ENCODE peak calls at places on chromosomes 13 and 19, in six cellular contexts. D is foreskin fibroblast; G is NCI-H460; K is effector memory CD4-positive, alpha-beta T cell; T is glomerular endothelial cell; I is osteoblast. Z is an unnamed sample.

GRCh38 chr13:28355822-28356371 is 139.0 kb downstream of the FLT1 start:
- DNase-seq in T (no peak), G (no peak), I (peak), D (peak), K (no peak), Z (no peak)

GRCh38 chr13:99087954-99088491 is 110.2 kb upstream of the DOCK9 start:
- DNase-seq in G (no peak), I (no peak), T (no peak), K (no peak), D (no peak), Z (no peak)

GRCh38 chr19:538641-539428 is 5.0 kb upstream of the GZMM start:
- DNase-seq in G (no peak), D (no peak), K (no peak), T (no peak), I (no peak), Z (peak)

GRCh38 chr19:2602391-2603181 is 99.9 kb downstream of the GNG7 start:
- DNase-seq in I (peak), D (peak), K (no peak), G (no peak), T (no peak), Z (peak)

GRCh38 chr13:40251343-40252032 is 415.0 kb downstream of the FOXO1 start:
- DNase-seq in G (no peak), D (peak), T (no peak), I (no peak), K (no peak), Z (no peak)

GRCh38 chr13:94195715-94196114 is 283.8 kb downstream of the DCT start:
- DNase-seq in D (peak), I (peak), T (no peak), K (no peak), G (no peak), Z (no peak)

GRCh38 chr19:44905437-44906160 is at the start of gene APOE:
- DNase-seq in K (no peak), D (no peak), I (peak), T (no peak), G (no peak), Z (no peak)

GRCh38 chr13:36214163-36214921 is at the start of gene SOHLH2:
- DNase-seq in D (no peak), K (no peak), I (peak), T (no peak), G (no peak), Z (no peak)

GRCh38 chr13:97275265-97275664 is 53.1 kb downstream of the MBNL2 start:
- DNase-seq in G (no peak), T (no peak), I (no peak), K (no peak), D (peak), Z (no peak)

GRCh38 chr19:57103573-57104277 is 16.1 kb upstream of the USP29 start:
- DNase-seq in T (peak), I (peak), G (no peak), K (peak), D (peak), Z (no peak)

GRCh38 chr13:109198585-109198984 is 569.2 kb downstream of the MYO16 start:
- DNase-seq in D (peak), T (no peak), G (no peak), K (no peak), I (no peak), Z (no peak)

GRCh38 chr13:98672947-98673545 is 79.4 kb downstream of the SLC15A1 start:
- DNase-seq in D (peak), I (peak), T (peak), G (peak), K (peak), Z (peak)

GRCh38 chr13:68927387-68928026 is 1180.1 kb upstream of the ATXN8OS start:
- DNase-seq in T (no peak), K (no peak), I (no peak), D (no peak), G (peak), Z (no peak)

GRCh38 chr13:53336441-53337160 is 308.0 kb downstream of the OLFM4 start:
- DNase-seq in G (no peak), T (no peak), I (peak), K (no peak), D (no peak), Z (no peak)

GRCh38 chr13:84076280-84076679 is 194.0 kb upstream of the SLITRK1 start:
- DNase-seq in K (no peak), D (no peak), T (no peak), I (no peak), G (no peak), Z (no peak)

GRCh38 chr13:23449386-23450162 is 16.1 kb upstream of the SACS start:
- DNase-seq in D (no peak), I (no peak), K (no peak), T (no peak), G (no peak), Z (no peak)

GRCh38 chr13:44930907-44931676 is 58.2 kb downstream of the NUFIP1 start:
- DNase-seq in T (no peak), G (no peak), I (no peak), K (no peak), D (peak), Z (peak)

GRCh38 chr19:13832096-13832495 is 36.9 kb downstream of the ZSWIM4 start:
- DNase-seq in T (no peak), K (no peak), D (peak), I (peak), G (no peak), Z (no peak)

GRCh38 chr19:5809469-5809868 is 4.6 kb downstream of the NRTN start:
- DNase-seq in K (no peak), I (no peak), G (no peak), D (no peak), T (no peak), Z (no peak)

GRCh38 chr19:3431760-3432397 is 48.4 kb downstream of the SMIM24 start:
- DNase-seq in K (no peak), T (no peak), D (no peak), G (no peak), I (peak), Z (no peak)

GRCh38 chr19:44776402-44777096 is 1.1 kb upstream of the CBLC start:
- DNase-seq in T (no peak), K (no peak), D (no peak), G (no peak), I (no peak), Z (no peak)

GRCh38 chr13:58032676-58033440 is 401.3 kb downstream of the PCDH17 start:
- DNase-seq in D (no peak), I (no peak), T (no peak), K (no peak), G (no peak), Z (no peak)

GRCh38 chr19:44737238-44738160 is 11.0 kb upstream of the BCL3 start:
- DNase-seq in I (peak), G (no peak), K (no peak), D (no peak), T (no peak), Z (no peak)

GRCh38 chr19:15091918-15092753 is 10.1 kb downstream of the OR1I1 start:
- DNase-seq in I (peak), G (peak), D (peak), K (peak), T (peak), Z (no peak)

GRCh38 chr13:30847697-30848307 is 58.3 kb upstream of the MEDAG start:
- DNase-seq in D (peak), I (peak), K (no peak), T (no peak), G (peak), Z (no peak)

Z was measured in gastrocnemius medialis.